ENCODE peak calls at places on chromosomes 2 and 18, in six cellular contexts. One of them, this sample, is unnamed.

GRCh38 chr2:134435936-134436335 is 182.1 kb downstream of the MGAT5 start:
- DNase-seq in GM12878: no peak
- DNase-seq in GM12891: no peak
- DNase-seq in H1: no peak
- DNase-seq in HepG2: no peak
- DNase-seq in K562: no peak
- DNase-seq in this sample: no peak

GRCh38 chr2:189260361-189260761 is 80.8 kb upstream of the COL5A2 start:
- DNase-seq in GM12878: peak; percentile 12
- DNase-seq in K562: no peak
- DNase-seq in HepG2: no peak
- DNase-seq in H1: no peak
- DNase-seq in GM12891: no peak
- DNase-seq in this sample: no peak

GRCh38 chr2:196176142-196176738 is 4.9 kb upstream of the STK17B start:
- DNase-seq in GM12878: peak; percentile 94
- DNase-seq in HepG2: no peak
- DNase-seq in K562: no peak
- DNase-seq in H1: no peak
- DNase-seq in GM12891: no peak
- DNase-seq in this sample: no peak

GRCh38 chr2:105325389-105325963 is 4.1 kb downstream of the TGFBRAP1 start:
- DNase-seq in GM12891: no peak
- DNase-seq in K562: no peak
- DNase-seq in GM12878: no peak
- DNase-seq in HepG2: no peak
- DNase-seq in H1: no peak
- DNase-seq in this sample: no peak

GRCh38 chr18:42486296-42486695 is 531.3 kb downstream of the PIK3C3 start:
- DNase-seq in H1: no peak
- DNase-seq in HepG2: no peak
- DNase-seq in GM12891: no peak
- DNase-seq in GM12878: no peak
- DNase-seq in K562: no peak
- DNase-seq in this sample: no peak

GRCh38 chr2:222861411-222862067 is 703 bp downstream of the ACSL3 start:
- DNase-seq in H1: no peak
- DNase-seq in GM12891: peak; percentile 33
- DNase-seq in HepG2: no peak
- DNase-seq in K562: peak; percentile 61
- DNase-seq in GM12878: no peak
- DNase-seq in this sample: peak; percentile 38

GRCh38 chr18:71114550-71115210 is 825.8 kb downstream of the SOCS6 start:
- DNase-seq in H1: no peak
- DNase-seq in HepG2: no peak
- DNase-seq in K562: no peak
- DNase-seq in GM12878: no peak
- DNase-seq in GM12891: no peak
- DNase-seq in this sample: no peak

GRCh38 chr2:73117441-73117840 is 4.7 kb upstream of the RAB11FIP5 start:
- DNase-seq in K562: no peak
- DNase-seq in GM12891: no peak
- DNase-seq in H1: no peak
- DNase-seq in HepG2: no peak
- DNase-seq in GM12878: no peak
- DNase-seq in this sample: no peak

GRCh38 chr2:79860233-79861058 is 347.6 kb downstream of the CTNNA2 start:
- DNase-seq in GM12891: no peak
- DNase-seq in GM12878: no peak
- DNase-seq in HepG2: peak; percentile 53
- DNase-seq in H1: no peak
- DNase-seq in K562: peak; percentile 13
- DNase-seq in this sample: no peak

GRCh38 chr18:62717850-62718229 is 2.5 kb downstream of the PHLPP1 start:
- DNase-seq in GM12878: no peak
- DNase-seq in H1: no peak
- DNase-seq in K562: no peak
- DNase-seq in GM12891: no peak
- DNase-seq in HepG2: no peak
- DNase-seq in this sample: no peak

GRCh38 chr2:72940786-72941185 is 23.5 kb downstream of the EMX1 start:
- DNase-seq in K562: no peak
- DNase-seq in GM12891: no peak
- DNase-seq in H1: no peak
- DNase-seq in HepG2: no peak
- DNase-seq in GM12878: no peak
- DNase-seq in this sample: no peak

GRCh38 chr2:151150325-151150724 is 111.3 kb downstream of the RBM43 start:
- DNase-seq in K562: no peak
- DNase-seq in GM12878: no peak
- DNase-seq in HepG2: no peak
- DNase-seq in GM12891: no peak
- DNase-seq in H1: no peak
- DNase-seq in this sample: no peak

GRCh38 chr2:238240761-238241711 is 1.2 kb upstream of the HES6 start:
- DNase-seq in H1: no peak
- DNase-seq in K562: peak; percentile 56
- DNase-seq in GM12878: no peak
- DNase-seq in GM12891: no peak
- DNase-seq in HepG2: no peak
- DNase-seq in this sample: no peak

GRCh38 chr2:60437080-60437765 is 116.2 kb downstream of the BCL11A start:
- DNase-seq in GM12891: no peak
- DNase-seq in H1: no peak
- DNase-seq in HepG2: no peak
- DNase-seq in K562: no peak
- DNase-seq in GM12878: no peak
- DNase-seq in this sample: no peak

GRCh38 chr2:212337486-212338343 is 200.9 kb downstream of the ERBB4 start:
- DNase-seq in GM12891: no peak
- DNase-seq in HepG2: no peak
- DNase-seq in K562: no peak
- DNase-seq in H1: no peak
- DNase-seq in GM12878: no peak
- DNase-seq in this sample: no peak

GRCh38 chr2:197868136-197868535 is 63.7 kb downstream of the PLCL1 start:
- DNase-seq in GM12878: no peak
- DNase-seq in HepG2: no peak
- DNase-seq in H1: no peak
- DNase-seq in GM12891: no peak
- DNase-seq in K562: no peak
- DNase-seq in this sample: no peak

GRCh38 chr2:85751300-85751575 is 2.6 kb upstream of the ATOH8 start:
- DNase-seq in HepG2: no peak
- DNase-seq in GM12891: no peak
- DNase-seq in K562: no peak
- DNase-seq in GM12878: no peak
- DNase-seq in H1: no peak
- DNase-seq in this sample: no peak

GRCh38 chr2:236749346-236749745 is 179.7 kb downstream of the ACKR3 start:
- DNase-seq in GM12878: no peak
- DNase-seq in H1: no peak
- DNase-seq in K562: no peak
- DNase-seq in HepG2: no peak
- DNase-seq in GM12891: no peak
- DNase-seq in this sample: no peak

GRCh38 chr18:79856119-79857080 is 58.7 kb downstream of the KCNG2 start:
- DNase-seq in HepG2: no peak
- DNase-seq in GM12878: no peak
- DNase-seq in GM12891: peak; percentile 65
- DNase-seq in H1: peak; percentile 27
- DNase-seq in K562: no peak
- DNase-seq in this sample: no peak

GRCh38 chr2:217798743-217799552 is 203.8 kb downstream of the TNS1 start:
- DNase-seq in GM12878: no peak
- DNase-seq in HepG2: no peak
- DNase-seq in H1: no peak
- DNase-seq in GM12891: peak; percentile 59
- DNase-seq in K562: no peak
- DNase-seq in this sample: peak; percentile 4
- TF ChIP-seq TAF1 in GM12878: no peak
- TF ChIP-seq TAF1 in HepG2: no peak
- TF ChIP-seq TAF1 in H1: no peak
- TF ChIP-seq TAF1 in GM12891: no peak
- TF ChIP-seq TAF1 in K562: no peak
- TF ChIP-seq TAF1 in this sample: no peak

DNA sequence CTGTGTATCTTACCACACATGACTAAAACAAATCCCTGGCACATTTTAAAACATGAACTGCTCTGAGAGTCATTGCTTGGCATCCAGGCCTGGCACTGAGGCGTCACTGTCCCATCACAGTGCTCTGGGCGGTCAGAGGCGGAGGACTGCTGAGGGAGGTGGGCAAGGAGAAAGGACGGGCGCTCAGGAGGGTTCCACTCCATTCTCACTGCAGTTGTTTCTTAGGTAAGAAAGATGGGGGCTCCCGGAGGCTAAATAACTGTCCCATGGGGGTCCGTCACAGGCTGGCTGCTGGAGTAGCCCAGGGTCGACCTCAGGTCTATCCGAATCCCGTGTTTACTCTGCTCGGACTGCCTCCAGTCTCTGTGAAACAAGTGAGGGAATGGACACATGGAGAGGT is 117.5 kb downstream of the FAM168B start:
- DNase-seq in H1: no peak
- DNase-seq in K562: no peak
- DNase-seq in GM12878: no peak
- DNase-seq in GM12891: no peak
- DNase-seq in HepG2: no peak
- DNase-seq in this sample: no peak
- TF ChIP-seq POLR2AphosphoS5 in H1: no peak
- TF ChIP-seq POLR2AphosphoS5 in K562: no peak
- TF ChIP-seq POLR2AphosphoS5 in GM12878: no peak
- TF ChIP-seq POLR2AphosphoS5 in GM12891: no peak
- TF ChIP-seq POLR2AphosphoS5 in HepG2: no peak
- TF ChIP-seq POLR2AphosphoS5 in this sample: no peak

GRCh38 chr2:117833911-117834310 is 19.4 kb downstream of the DDX18 start:
- DNase-seq in HepG2: no peak
- DNase-seq in H1: no peak
- DNase-seq in K562: no peak
- DNase-seq in GM12891: no peak
- DNase-seq in GM12878: no peak
- DNase-seq in this sample: no peak

GRCh38 chr2:117834992-117835391 is 20.5 kb downstream of the DDX18 start:
- DNase-seq in HepG2: no peak
- DNase-seq in H1: no peak
- DNase-seq in GM12878: no peak
- DNase-seq in K562: no peak
- DNase-seq in GM12891: no peak
- DNase-seq in this sample: no peak

GRCh38 chr2:117832332-117832731 is 17.8 kb downstream of the DDX18 start:
- DNase-seq in HepG2: no peak
- DNase-seq in K562: no peak
- DNase-seq in GM12878: no peak
- DNase-seq in GM12891: no peak
- DNase-seq in H1: no peak
- DNase-seq in this sample: no peak

GRCh38 chr2:117832905-117833613 is 18.6 kb downstream of the DDX18 start:
- DNase-seq in GM12891: no peak
- DNase-seq in HepG2: no peak
- DNase-seq in H1: no peak
- DNase-seq in GM12878: no peak
- DNase-seq in K562: no peak
- DNase-seq in this sample: no peak

DNA sequence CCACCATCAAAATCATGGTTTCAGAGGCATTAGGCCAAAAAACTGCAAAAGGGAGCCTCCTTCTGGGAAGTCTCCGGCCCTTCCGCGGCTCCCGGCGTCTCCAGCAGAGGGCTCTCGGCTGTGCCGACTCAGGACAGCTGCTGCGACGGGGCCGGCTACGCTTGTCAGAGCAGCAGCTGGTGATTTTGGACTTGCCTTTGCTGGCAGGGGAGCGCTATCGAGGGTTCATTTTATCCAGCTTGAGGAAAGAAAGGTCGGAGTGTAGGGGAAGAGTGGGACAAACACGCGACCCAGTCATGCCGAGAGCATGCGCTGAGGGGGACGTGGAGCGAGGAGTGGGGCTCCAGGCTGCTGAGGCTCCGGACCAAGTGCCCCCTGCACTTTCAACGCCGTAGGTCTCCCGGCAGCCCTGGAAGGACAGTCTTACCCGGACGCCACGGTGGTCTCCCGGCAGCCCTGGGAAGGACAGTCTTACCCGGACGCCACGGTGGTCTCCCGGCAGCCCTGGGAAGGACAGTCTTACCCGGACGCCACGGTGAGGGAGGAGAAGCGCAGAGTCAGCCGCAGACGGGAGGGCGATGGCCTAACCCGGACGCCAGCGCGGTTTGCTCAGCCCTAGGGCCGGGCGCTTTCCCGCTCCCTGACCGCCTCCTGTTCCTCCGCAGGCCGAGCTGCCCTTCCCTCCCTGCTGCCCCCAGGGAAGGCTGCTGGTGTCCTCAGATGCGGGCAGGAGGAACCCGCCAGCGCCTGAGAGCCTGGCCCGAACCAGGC is 21.7 kb downstream of the DDX18 start:
- DNase-seq in GM12891: peak; percentile 69
- DNase-seq in H1: no peak
- DNase-seq in HepG2: peak; percentile 54
- DNase-seq in K562: peak; percentile 42
- DNase-seq in GM12878: no peak
- DNase-seq in this sample: peak; percentile 46
- TF ChIP-seq POLR2A in GM12891: no peak
- TF ChIP-seq POLR2A in H1: no peak
- TF ChIP-seq POLR2A in HepG2: no peak
- TF ChIP-seq POLR2A in K562: peak; percentile 45
- TF ChIP-seq POLR2A in GM12878: peak; percentile 37
- TF ChIP-seq POLR2A in this sample: no peak

GRCh38 chr2:20603791-20604190 is 47.1 kb downstream of the HS1BP3 start:
- DNase-seq in GM12891: no peak
- DNase-seq in K562: no peak
- DNase-seq in HepG2: no peak
- DNase-seq in H1: no peak
- DNase-seq in GM12878: no peak
- DNase-seq in this sample: no peak

GRCh38 chr2:20602803-20603202 is 48.1 kb downstream of the HS1BP3 start:
- DNase-seq in GM12878: no peak
- DNase-seq in H1: no peak
- DNase-seq in HepG2: no peak
- DNase-seq in GM12891: no peak
- DNase-seq in K562: no peak
- DNase-seq in this sample: no peak

GRCh38 chr2:20606198-20606597 is 44.7 kb downstream of the HS1BP3 start:
- DNase-seq in K562: no peak
- DNase-seq in H1: no peak
- DNase-seq in GM12878: no peak
- DNase-seq in GM12891: no peak
- DNase-seq in HepG2: no peak
- DNase-seq in this sample: no peak

GRCh38 chr2:20604401-20604911 is 46.4 kb downstream of the HS1BP3 start:
- DNase-seq in HepG2: no peak
- DNase-seq in GM12878: no peak
- DNase-seq in H1: no peak
- DNase-seq in GM12891: no peak
- DNase-seq in K562: no peak
- DNase-seq in this sample: no peak

DNA sequence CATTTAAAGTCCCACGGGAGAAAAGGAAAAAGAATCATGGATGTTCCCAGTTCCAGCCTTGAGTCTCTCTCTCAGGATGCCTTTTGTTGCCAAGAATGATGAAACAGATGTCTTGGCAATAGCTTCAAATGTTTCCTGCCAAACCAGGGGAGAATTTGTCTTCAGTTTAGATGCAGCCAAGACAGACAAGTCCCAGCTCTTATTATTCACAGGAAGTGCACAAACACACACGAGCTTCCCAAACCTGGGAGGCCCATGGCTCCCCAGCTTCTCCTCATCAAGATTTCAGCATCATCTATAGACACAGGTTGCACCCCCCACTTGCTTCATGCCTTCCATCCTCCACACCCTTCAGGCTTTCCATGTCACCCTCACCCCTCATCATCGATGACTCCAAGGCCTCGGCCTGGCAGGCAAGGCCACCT is 45.9 kb downstream of the HS1BP3 start:
- DNase-seq in H1: no peak
- DNase-seq in K562: no peak
- DNase-seq in HepG2: no peak
- DNase-seq in GM12891: no peak
- DNase-seq in GM12878: no peak
- DNase-seq in this sample: no peak
- TF ChIP-seq TAF1 in H1: no peak
- TF ChIP-seq TAF1 in K562: no peak
- TF ChIP-seq TAF1 in HepG2: no peak
- TF ChIP-seq TAF1 in GM12891: no peak
- TF ChIP-seq TAF1 in GM12878: no peak
- TF ChIP-seq TAF1 in this sample: no peak

This sample was measured in GM12892.